ENCODE peak calls at places on chromosomes 12 and 14, in ten cellular contexts. M, Z, C, G, F, O, Q, X, E and K are unnamed samples. For H3K4me1, the result is how much of the 10 kb centered on the place peaks cover.

GRCh38 chr14:90454041-90455000 is 57.5 kb downstream of the CALM1 start:
- DNase-seq in Z (peak), M (peak), G (peak), C (peak), O (peak), Q (peak), X (no peak), E (peak), F (no peak), K (peak)

GRCh38 chr14:24079521-24080141 is 8.3 kb downstream of the CPNE6 start:
- DNase-seq in Z (no peak), X (no peak), Q (no peak), F (no peak), E (no peak), M (no peak), O (no peak), G (no peak), C (peak), K (no peak)

GRCh38 chr14:27392153-27392552 is 794.3 kb upstream of the NOVA1 start:
- DNase-seq in Q (no peak), Z (no peak), O (peak), G (no peak), X (no peak), M (no peak), E (peak), F (no peak), C (no peak), K (no peak)

GRCh38 chr12:56307221-56307965 is 7.3 kb upstream of the CS start:
- DNase-seq in Z (no peak), G (no peak), O (no peak), F (no peak), X (no peak), C (no peak), Q (no peak), E (no peak), M (no peak), K (no peak)

GRCh38 chr14:68599896-68600620 is 192.8 kb downstream of the ZFP36L1 start:
- DNase-seq in E (no peak), X (no peak), F (peak), Z (no peak), G (no peak), O (no peak), Q (no peak), C (no peak), M (no peak), K (peak)

GRCh38 chr14:104656014-104656714 is 33.3 kb upstream of the INF2 start:
- DNase-seq in E (no peak), G (no peak), Z (no peak), X (no peak), O (no peak), C (no peak), Q (no peak), M (no peak), F (no peak), K (peak)

GRCh38 chr14:102625564-102626296 is 33.3 kb downstream of the RCOR1 start:
- DNase-seq in Z (no peak), M (no peak), Q (no peak), G (no peak), X (no peak), C (no peak), E (no peak), F (no peak), O (no peak), K (no peak)

GRCh38 chr12:74900232-74900631 is 309.4 kb downstream of the KCNC2 start:
- DNase-seq in X (no peak), O (no peak), Z (no peak), Q (no peak), F (no peak), E (no peak), G (no peak), C (no peak), M (no peak), K (no peak)

GRCh38 chr12:105864916-105865315 is 273.8 kb downstream of the NUAK1 start:
- DNase-seq in Z (no peak), X (no peak), O (no peak), G (no peak), E (no peak), M (no peak), F (no peak), Q (no peak), C (no peak), K (no peak)

GRCh38 chr14:105470812-105471771 is 3.5 kb upstream of the CRIP2 start:
- DNase-seq in F (peak), Z (no peak), M (no peak), E (peak), Q (no peak), G (peak), X (no peak), C (peak), O (no peak), K (peak)

GRCh38 chr12:72547593-72547992 is 275.4 kb downstream of the TRHDE start:
- DNase-seq in O (peak), C (peak), Q (no peak), Z (no peak), E (no peak), M (no peak), F (no peak), G (no peak), X (no peak), K (no peak)

GRCh38 chr12:127254420-127254955 is 1012.5 kb upstream of the TMEM132C start:
- DNase-seq in O (no peak), F (no peak), Q (no peak), X (no peak), C (no peak), G (no peak), E (no peak), M (no peak), Z (no peak), K (no peak)
- H3K4me3 ChIP-seq in O (no peak), F (no peak), Q (no peak), X (no peak), C (no peak), G (no peak), E (no peak), M (no peak), Z (no peak), K (no peak)

GRCh38 chr12:111270128-111270651 is 98.7 kb downstream of the PHETA1 start:
- DNase-seq in Z (no peak), X (no peak), G (no peak), O (no peak), E (no peak), M (no peak), C (no peak), Q (no peak), F (no peak), K (no peak)
- H3K4me1 ChIP-seq in Z (under half), X (under half), G (under half), O (under half), E (under half), M (under half), C (under half), Q (under half), F (under half), K (under half)

GRCh38 chr12:95339086-95339788 is 121.6 kb downstream of the VEZT start:
- DNase-seq in F (no peak), C (no peak), M (no peak), Z (no peak), X (no peak), O (no peak), Q (no peak), E (no peak), G (no peak), K (peak)
- H3K4me3 ChIP-seq in F (no peak), C (no peak), M (no peak), Z (no peak), X (no peak), O (no peak), Q (no peak), E (no peak), G (no peak), K (no peak)

DNA sequence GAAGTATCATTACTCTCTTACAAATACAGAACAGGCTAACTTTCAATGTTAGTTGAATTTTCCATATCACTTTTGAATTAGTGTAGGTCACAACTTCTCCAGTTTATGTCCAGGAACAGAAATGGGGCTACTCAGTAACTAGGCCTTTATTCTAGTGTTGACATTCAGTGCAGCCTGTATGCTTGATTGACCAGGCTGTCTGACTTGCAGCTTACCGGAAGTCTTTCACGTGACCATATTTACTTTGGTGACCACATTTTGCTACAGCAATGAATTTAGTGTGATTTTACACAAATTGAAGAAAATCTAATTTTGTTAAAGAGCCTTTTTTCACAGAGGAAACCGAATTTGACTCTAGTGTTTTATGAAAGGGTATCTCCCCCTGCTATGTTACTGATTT is 12.4 kb downstream of the MTERF2 start:
- DNase-seq in C (no peak), X (no peak), F (no peak), O (no peak), Q (peak), E (no peak), M (no peak), G (no peak), Z (no peak), K (no peak)
- H3K4me1 ChIP-seq in C (under half), X (under half), F (under half), O (under half), Q (half or more), E (under half), M (under half), G (under half), Z (under half), K (half or more)

DNA sequence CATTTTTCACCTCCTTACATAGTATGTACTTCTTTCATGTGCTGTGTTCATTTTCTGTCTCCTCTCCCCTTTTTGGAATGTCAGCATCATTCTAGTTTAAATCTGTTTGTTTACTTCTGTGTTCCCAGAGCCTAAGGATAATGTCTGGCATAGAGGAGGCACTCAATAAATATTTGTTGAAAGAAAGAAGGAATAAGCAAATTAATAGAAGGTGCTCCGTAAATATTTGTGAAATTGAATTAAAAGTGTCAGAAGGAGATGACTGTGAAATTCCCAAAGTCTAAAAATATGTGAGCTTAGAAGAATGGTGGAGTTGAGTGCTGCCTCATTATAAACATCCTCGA is 3.3 kb upstream of the CDKN1B start:
- DNase-seq in Q (no peak), F (no peak), C (no peak), X (no peak), O (no peak), E (no peak), G (no peak), Z (no peak), M (no peak), K (no peak)
- H3K4me3 ChIP-seq in Q (peak), F (peak), C (peak), X (peak), O (peak), E (peak), G (peak), Z (peak), M (peak), K (peak)

GRCh38 chr12:6552140-6552551 is 3.7 kb downstream of the IFFO1 start:
- DNase-seq in M (no peak), X (no peak), G (peak), E (peak), C (no peak), Q (no peak), Z (no peak), O (no peak), F (peak), K (peak)
- H3K4me1 ChIP-seq in M (under half), X (under half), G (half or more), E (half or more), C (under half), Q (under half), Z (under half), O (under half), F (half or more), K (half or more)

DNA sequence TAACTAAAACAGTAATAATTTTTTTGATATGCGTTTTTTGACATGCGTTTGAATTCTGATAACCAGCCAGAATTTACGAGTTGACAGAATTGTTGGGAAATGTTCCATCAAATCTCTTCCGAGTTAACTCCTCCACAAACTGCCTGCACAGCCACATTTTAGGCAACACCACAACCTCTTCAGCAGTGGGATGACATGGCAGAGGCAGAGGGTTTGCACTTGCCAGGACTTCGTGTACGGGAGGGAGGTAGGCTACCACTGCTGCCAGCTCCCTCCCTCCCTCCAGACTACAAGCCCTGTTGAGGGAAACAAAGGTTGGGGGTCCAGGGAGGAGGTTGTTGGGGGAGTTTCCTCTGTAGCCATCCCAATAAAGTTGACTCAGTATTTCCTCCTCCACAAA is 14.5 kb upstream of the ACTR6 start:
- DNase-seq in O (no peak), X (no peak), G (no peak), C (no peak), E (no peak), M (no peak), F (no peak), Z (no peak), Q (no peak), K (no peak)
- H3K4me3 ChIP-seq in O (no peak), X (no peak), G (peak), C (no peak), E (no peak), M (no peak), F (peak), Z (no peak), Q (no peak), K (peak)

DNA sequence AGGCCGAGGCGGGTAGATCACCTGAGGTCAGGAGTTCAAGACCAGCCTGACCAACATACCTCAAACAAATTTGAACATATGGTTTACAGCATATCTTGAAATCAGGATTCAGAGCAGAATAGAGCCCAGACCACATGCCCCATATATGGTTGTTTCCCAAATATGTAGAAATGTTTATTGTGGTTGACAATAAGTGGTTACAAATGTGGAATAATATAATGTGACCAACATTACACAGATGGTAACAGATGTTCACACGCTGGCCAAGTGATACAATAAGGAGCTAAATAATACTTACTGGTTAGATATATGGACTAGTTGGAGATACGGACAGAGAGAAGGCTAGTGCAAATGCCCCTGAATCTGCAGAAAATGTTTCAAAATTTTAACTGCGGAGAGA is 85.3 kb downstream of the MAPKAPK5 start:
- DNase-seq in E (no peak), G (no peak), F (no peak), Z (no peak), C (no peak), M (no peak), Q (no peak), O (no peak), X (no peak), K (no peak)
- H3K4me1 ChIP-seq in E (under half), G (under half), F (under half), Z (under half), C (under half), M (under half), Q (under half), O (under half), X (under half), K (under half)